ENCODE peak calls at places on chromosomes 6 and 20, in seven cellular contexts. One of them, this sample, is unnamed.

GRCh38 chr20:59587570-59587969 is 16.8 kb upstream of the PHACTR3 start:
- DNase-seq in putamen: no peak
- DNase-seq in adrenal gland: no peak
- DNase-seq in GM06990: no peak
- DNase-seq in DMS 273 treated with DMSO at 0.1 percent for 48 hours: no peak
- DNase-seq in CD8-positive, alpha-beta T cell: no peak
- DNase-seq in RWPE1: no peak
- DNase-seq in this sample: no peak

GRCh38 chr20:51393566-51393965 is 149.0 kb downstream of the NFATC2 start:
- DNase-seq in putamen: no peak
- DNase-seq in CD8-positive, alpha-beta T cell: no peak
- DNase-seq in adrenal gland: no peak
- DNase-seq in GM06990: no peak
- DNase-seq in DMS 273 treated with DMSO at 0.1 percent for 48 hours: no peak
- DNase-seq in RWPE1: no peak
- DNase-seq in this sample: no peak

GRCh38 chr20:11797161-11797560 is 120.5 kb upstream of the BTBD3 start:
- DNase-seq in putamen: no peak
- DNase-seq in RWPE1: no peak
- DNase-seq in CD8-positive, alpha-beta T cell: no peak
- DNase-seq in GM06990: no peak
- DNase-seq in DMS 273 treated with DMSO at 0.1 percent for 48 hours: no peak
- DNase-seq in adrenal gland: peak
- DNase-seq in this sample: no peak

GRCh38 chr6:10873374-10873773 is 8.5 kb downstream of the GCM2 start:
- DNase-seq in CD8-positive, alpha-beta T cell: no peak
- DNase-seq in DMS 273 treated with DMSO at 0.1 percent for 48 hours: no peak
- DNase-seq in GM06990: no peak
- DNase-seq in adrenal gland: no peak
- DNase-seq in RWPE1: peak
- DNase-seq in putamen: no peak
- DNase-seq in this sample: no peak

GRCh38 chr6:39227476-39227875 is 1.8 kb downstream of the KCNK5 start:
- DNase-seq in CD8-positive, alpha-beta T cell: no peak
- DNase-seq in putamen: no peak
- DNase-seq in adrenal gland: no peak
- DNase-seq in GM06990: no peak
- DNase-seq in DMS 273 treated with DMSO at 0.1 percent for 48 hours: no peak
- DNase-seq in RWPE1: no peak
- DNase-seq in this sample: no peak

GRCh38 chr20:2236266-2236665 is 59.5 kb upstream of the TGM3 start:
- DNase-seq in GM06990: no peak
- DNase-seq in putamen: no peak
- DNase-seq in CD8-positive, alpha-beta T cell: no peak
- DNase-seq in adrenal gland: no peak
- DNase-seq in RWPE1: peak
- DNase-seq in DMS 273 treated with DMSO at 0.1 percent for 48 hours: no peak
- DNase-seq in this sample: peak

GRCh38 chr6:24408719-24409410 is 6.1 kb downstream of the MRS2 start:
- DNase-seq in GM06990: peak
- DNase-seq in CD8-positive, alpha-beta T cell: no peak
- DNase-seq in RWPE1: no peak
- DNase-seq in adrenal gland: no peak
- DNase-seq in DMS 273 treated with DMSO at 0.1 percent for 48 hours: no peak
- DNase-seq in putamen: no peak
- DNase-seq in this sample: no peak

GRCh38 chr6:160972111-160972510 is 19.5 kb upstream of the MAP3K4 start:
- DNase-seq in putamen: no peak
- DNase-seq in adrenal gland: no peak
- DNase-seq in RWPE1: peak
- DNase-seq in CD8-positive, alpha-beta T cell: no peak
- DNase-seq in DMS 273 treated with DMSO at 0.1 percent for 48 hours: peak
- DNase-seq in GM06990: no peak
- DNase-seq in this sample: no peak

GRCh38 chr6:91822581-91822980 is 1235.7 kb upstream of the MAP3K7 start:
- DNase-seq in adrenal gland: no peak
- DNase-seq in DMS 273 treated with DMSO at 0.1 percent for 48 hours: no peak
- DNase-seq in RWPE1: no peak
- DNase-seq in CD8-positive, alpha-beta T cell: no peak
- DNase-seq in GM06990: no peak
- DNase-seq in putamen: no peak
- DNase-seq in this sample: no peak

GRCh38 chr6:66930559-66931290 is 1223.7 kb upstream of the EYS start:
- DNase-seq in RWPE1: peak
- DNase-seq in adrenal gland: no peak
- DNase-seq in putamen: no peak
- DNase-seq in GM06990: no peak
- DNase-seq in DMS 273 treated with DMSO at 0.1 percent for 48 hours: no peak
- DNase-seq in CD8-positive, alpha-beta T cell: no peak
- DNase-seq in this sample: no peak

GRCh38 chr20:37901280-37901666 is 1.7 kb upstream of the VSTM2L start:
- DNase-seq in RWPE1: no peak
- DNase-seq in putamen: no peak
- DNase-seq in CD8-positive, alpha-beta T cell: no peak
- DNase-seq in DMS 273 treated with DMSO at 0.1 percent for 48 hours: no peak
- DNase-seq in adrenal gland: no peak
- DNase-seq in GM06990: no peak
- DNase-seq in this sample: no peak

GRCh38 chr6:20069130-20069529 is 143.1 kb downstream of the MBOAT1 start:
- DNase-seq in DMS 273 treated with DMSO at 0.1 percent for 48 hours: no peak
- DNase-seq in GM06990: no peak
- DNase-seq in RWPE1: no peak
- DNase-seq in CD8-positive, alpha-beta T cell: no peak
- DNase-seq in adrenal gland: no peak
- DNase-seq in putamen: no peak
- DNase-seq in this sample: peak

GRCh38 chr6:136549359-136550044 is 720 bp downstream of the MAP7 start:
- DNase-seq in RWPE1: peak
- DNase-seq in DMS 273 treated with DMSO at 0.1 percent for 48 hours: no peak
- DNase-seq in adrenal gland: peak
- DNase-seq in CD8-positive, alpha-beta T cell: no peak
- DNase-seq in GM06990: peak
- DNase-seq in putamen: no peak
- DNase-seq in this sample: no peak

GRCh38 chr6:16758163-16758975 is 2.9 kb downstream of the ATXN1 start:
- DNase-seq in DMS 273 treated with DMSO at 0.1 percent for 48 hours: peak
- DNase-seq in RWPE1: no peak
- DNase-seq in adrenal gland: no peak
- DNase-seq in CD8-positive, alpha-beta T cell: peak
- DNase-seq in GM06990: no peak
- DNase-seq in putamen: no peak
- DNase-seq in this sample: no peak

GRCh38 chr6:90226257-90226656 is 70.4 kb downstream of the BACH2 start:
- DNase-seq in putamen: no peak
- DNase-seq in DMS 273 treated with DMSO at 0.1 percent for 48 hours: no peak
- DNase-seq in CD8-positive, alpha-beta T cell: peak
- DNase-seq in RWPE1: no peak
- DNase-seq in adrenal gland: no peak
- DNase-seq in GM06990: no peak
- DNase-seq in this sample: no peak

GRCh38 chr20:57432874-57433491 is 41.8 kb downstream of the RBM38 start:
- DNase-seq in RWPE1: peak
- DNase-seq in GM06990: peak
- DNase-seq in adrenal gland: no peak
- DNase-seq in CD8-positive, alpha-beta T cell: peak
- DNase-seq in putamen: no peak
- DNase-seq in DMS 273 treated with DMSO at 0.1 percent for 48 hours: no peak
- DNase-seq in this sample: no peak

GRCh38 chr6:56381852-56382251 is 134.5 kb upstream of the COL21A1 start:
- DNase-seq in CD8-positive, alpha-beta T cell: no peak
- DNase-seq in GM06990: no peak
- DNase-seq in adrenal gland: no peak
- DNase-seq in RWPE1: no peak
- DNase-seq in DMS 273 treated with DMSO at 0.1 percent for 48 hours: no peak
- DNase-seq in putamen: no peak
- DNase-seq in this sample: peak

GRCh38 chr6:5120011-5120410 is 34.9 kb downstream of the PPP1R3G start:
- DNase-seq in putamen: no peak
- DNase-seq in GM06990: no peak
- DNase-seq in adrenal gland: no peak
- DNase-seq in RWPE1: no peak
- DNase-seq in CD8-positive, alpha-beta T cell: no peak
- DNase-seq in DMS 273 treated with DMSO at 0.1 percent for 48 hours: no peak
- DNase-seq in this sample: no peak

GRCh38 chr6:152552616-152553209 is 84.4 kb downstream of the SYNE1 start:
- DNase-seq in DMS 273 treated with DMSO at 0.1 percent for 48 hours: peak
- DNase-seq in adrenal gland: peak
- DNase-seq in RWPE1: peak
- DNase-seq in putamen: no peak
- DNase-seq in GM06990: peak
- DNase-seq in CD8-positive, alpha-beta T cell: peak
- DNase-seq in this sample: peak

GRCh38 chr20:4067600-4068261 is 52.4 kb upstream of the RNF24 start:
- DNase-seq in RWPE1: peak
- DNase-seq in CD8-positive, alpha-beta T cell: no peak
- DNase-seq in GM06990: no peak
- DNase-seq in putamen: no peak
- DNase-seq in DMS 273 treated with DMSO at 0.1 percent for 48 hours: no peak
- DNase-seq in adrenal gland: no peak
- DNase-seq in this sample: no peak

GRCh38 chr6:14488185-14488584 is 370.6 kb downstream of the CD83 start:
- DNase-seq in CD8-positive, alpha-beta T cell: no peak
- DNase-seq in DMS 273 treated with DMSO at 0.1 percent for 48 hours: no peak
- DNase-seq in GM06990: no peak
- DNase-seq in RWPE1: no peak
- DNase-seq in putamen: no peak
- DNase-seq in adrenal gland: no peak
- DNase-seq in this sample: no peak

GRCh38 chr20:31713312-31714049 is 9.2 kb downstream of the BCL2L1 start:
- DNase-seq in GM06990: no peak
- DNase-seq in RWPE1: peak
- DNase-seq in putamen: no peak
- DNase-seq in DMS 273 treated with DMSO at 0.1 percent for 48 hours: no peak
- DNase-seq in CD8-positive, alpha-beta T cell: no peak
- DNase-seq in adrenal gland: peak
- DNase-seq in this sample: no peak

GRCh38 chr20:17281478-17281877 is 54.6 kb downstream of the PCSK2 start:
- DNase-seq in CD8-positive, alpha-beta T cell: no peak
- DNase-seq in putamen: no peak
- DNase-seq in DMS 273 treated with DMSO at 0.1 percent for 48 hours: no peak
- DNase-seq in RWPE1: no peak
- DNase-seq in GM06990: no peak
- DNase-seq in adrenal gland: peak
- DNase-seq in this sample: peak

GRCh38 chr6:31094389-31094881 is 17.9 kb downstream of the C6orf15 start:
- DNase-seq in putamen: no peak
- DNase-seq in adrenal gland: no peak
- DNase-seq in CD8-positive, alpha-beta T cell: peak
- DNase-seq in GM06990: no peak
- DNase-seq in RWPE1: no peak
- DNase-seq in DMS 273 treated with DMSO at 0.1 percent for 48 hours: no peak
- DNase-seq in this sample: peak

GRCh38 chr6:22221630-22222029 is 75.2 kb downstream of the PRL start:
- DNase-seq in GM06990: no peak
- DNase-seq in adrenal gland: no peak
- DNase-seq in putamen: no peak
- DNase-seq in RWPE1: peak
- DNase-seq in DMS 273 treated with DMSO at 0.1 percent for 48 hours: no peak
- DNase-seq in CD8-positive, alpha-beta T cell: no peak
- DNase-seq in this sample: no peak

GRCh38 chr20:20083796-20084195 is 31.5 kb downstream of the CFAP61 start:
- DNase-seq in DMS 273 treated with DMSO at 0.1 percent for 48 hours: peak
- DNase-seq in adrenal gland: no peak
- DNase-seq in RWPE1: peak
- DNase-seq in putamen: peak
- DNase-seq in CD8-positive, alpha-beta T cell: no peak
- DNase-seq in GM06990: no peak
- DNase-seq in this sample: peak

GRCh38 chr6:26214826-26215199 is 127.6 kb downstream of the HFE start:
- DNase-seq in RWPE1: no peak
- DNase-seq in putamen: no peak
- DNase-seq in CD8-positive, alpha-beta T cell: no peak
- DNase-seq in adrenal gland: no peak
- DNase-seq in GM06990: peak
- DNase-seq in DMS 273 treated with DMSO at 0.1 percent for 48 hours: no peak
- DNase-seq in this sample: no peak

GRCh38 chr6:161694995-161695394 is 421.1 kb upstream of the AGPAT4 start:
- DNase-seq in DMS 273 treated with DMSO at 0.1 percent for 48 hours: peak
- DNase-seq in adrenal gland: no peak
- DNase-seq in CD8-positive, alpha-beta T cell: no peak
- DNase-seq in putamen: no peak
- DNase-seq in RWPE1: peak
- DNase-seq in GM06990: no peak
- DNase-seq in this sample: no peak

GRCh38 chr20:61459266-61459665 is 207.2 kb downstream of the CDH4 start:
- DNase-seq in DMS 273 treated with DMSO at 0.1 percent for 48 hours: no peak
- DNase-seq in RWPE1: no peak
- DNase-seq in CD8-positive, alpha-beta T cell: no peak
- DNase-seq in GM06990: no peak
- DNase-seq in adrenal gland: no peak
- DNase-seq in putamen: no peak
- DNase-seq in this sample: no peak

This sample was measured in DMS153.